ENCODE peak calls at places on chromosomes 16 and 17, in five cellular contexts. One of them, this sample, is unnamed.

GRCh38 chr17:3964203-3965122 is at the start of gene ATP2A3:
- DNase-seq in Kasumi-1: peak; percentile 41
- DNase-seq in EL: peak; percentile 21
- DNase-seq in ovary: no peak
- DNase-seq in NCI-H2081: no peak
- DNase-seq in this sample: peak; percentile 53

GRCh38 chr16:57391308-57391699 is 13.3 kb upstream of the CCL17 start:
- DNase-seq in Kasumi-1: no peak
- DNase-seq in EL: no peak
- DNase-seq in ovary: no peak
- DNase-seq in NCI-H2081: no peak
- DNase-seq in this sample: no peak

GRCh38 chr16:88927010-88927409 is 50.0 kb downstream of the CBFA2T3 start:
- DNase-seq in Kasumi-1: no peak
- DNase-seq in EL: no peak
- DNase-seq in ovary: no peak
- DNase-seq in NCI-H2081: no peak
- DNase-seq in this sample: no peak

GRCh38 chr17:55067697-55068439 is 99.3 kb downstream of the STXBP4 start:
- DNase-seq in Kasumi-1: no peak
- DNase-seq in EL: peak; percentile 28
- DNase-seq in ovary: no peak
- DNase-seq in NCI-H2081: no peak
- DNase-seq in this sample: no peak

GRCh38 chr17:36901506-36901905 is 35.8 kb upstream of the LHX1 start:
- DNase-seq in Kasumi-1: no peak
- DNase-seq in EL: peak; percentile 23
- DNase-seq in ovary: no peak
- DNase-seq in NCI-H2081: no peak
- DNase-seq in this sample: peak; percentile 97

GRCh38 chr17:65855245-65855644 is 293.8 kb upstream of the AXIN2 start:
- DNase-seq in Kasumi-1: no peak
- DNase-seq in EL: peak; percentile 55
- DNase-seq in ovary: no peak
- DNase-seq in NCI-H2081: no peak
- DNase-seq in this sample: peak; percentile 68

GRCh38 chr17:72502111-72502939 is 381.5 kb downstream of the SOX9 start:
- DNase-seq in Kasumi-1: no peak
- DNase-seq in EL: peak; percentile 24
- DNase-seq in ovary: no peak
- DNase-seq in NCI-H2081: no peak
- DNase-seq in this sample: no peak

GRCh38 chr16:71767060-71767900 is 41.4 kb downstream of the AP1G1 start:
- DNase-seq in Kasumi-1: no peak
- DNase-seq in EL: no peak
- DNase-seq in ovary: no peak
- DNase-seq in NCI-H2081: no peak
- DNase-seq in this sample: no peak

GRCh38 chr17:37179893-37180292 is 195.9 kb upstream of the C17orf78 start:
- DNase-seq in Kasumi-1: no peak
- DNase-seq in EL: peak; percentile 79
- DNase-seq in ovary: no peak
- DNase-seq in NCI-H2081: no peak
- DNase-seq in this sample: peak; percentile 30

GRCh38 chr17:28348979-28349378 is 8.3 kb downstream of the POLDIP2 start:
- DNase-seq in Kasumi-1: no peak
- DNase-seq in EL: no peak
- DNase-seq in ovary: no peak
- DNase-seq in NCI-H2081: no peak
- DNase-seq in this sample: no peak

GRCh38 chr17:49132699-49133364 is at the start of gene B4GALNT2:
- DNase-seq in Kasumi-1: no peak
- DNase-seq in EL: peak; percentile 41
- DNase-seq in ovary: no peak
- DNase-seq in NCI-H2081: no peak
- DNase-seq in this sample: peak; percentile 21

GRCh38 chr16:9122342-9122741 is 30.9 kb downstream of the HAPSTR1 start:
- DNase-seq in Kasumi-1: no peak
- DNase-seq in EL: no peak
- DNase-seq in ovary: no peak
- DNase-seq in NCI-H2081: no peak
- DNase-seq in this sample: no peak

GRCh38 chr17:4220655-4221054 is 43.1 kb downstream of the ANKFY1 start:
- DNase-seq in Kasumi-1: no peak
- DNase-seq in EL: no peak
- DNase-seq in ovary: peak; percentile 46
- DNase-seq in NCI-H2081: no peak
- DNase-seq in this sample: no peak

GRCh38 chr16:4178468-4179010 is 62.3 kb upstream of the ADCY9 start:
- DNase-seq in Kasumi-1: no peak
- DNase-seq in EL: no peak
- DNase-seq in ovary: no peak
- DNase-seq in NCI-H2081: no peak
- DNase-seq in this sample: no peak

GRCh38 chr17:70336411-70336810 is 167.1 kb downstream of the KCNJ2 start:
- DNase-seq in Kasumi-1: no peak
- DNase-seq in EL: no peak
- DNase-seq in ovary: no peak
- DNase-seq in NCI-H2081: no peak
- DNase-seq in this sample: no peak

GRCh38 chr17:60135160-60135950 is 14.4 kb upstream of the CA4 start:
- DNase-seq in Kasumi-1: peak; percentile 97
- DNase-seq in EL: peak; percentile 93
- DNase-seq in ovary: peak; percentile 68
- DNase-seq in NCI-H2081: peak; percentile 95
- DNase-seq in this sample: peak; percentile 79

GRCh38 chr17:15468142-15468541 is 721 bp upstream of the CDRT4 start:
- DNase-seq in Kasumi-1: no peak
- DNase-seq in EL: no peak
- DNase-seq in ovary: no peak
- DNase-seq in NCI-H2081: no peak
- DNase-seq in this sample: no peak

GRCh38 chr16:20899503-20900298 is 457 bp downstream of the DCUN1D3 start:
- DNase-seq in Kasumi-1: no peak
- DNase-seq in EL: peak; percentile 25
- DNase-seq in ovary: no peak
- DNase-seq in NCI-H2081: no peak
- DNase-seq in this sample: peak; percentile 66

GRCh38 chr16:75138636-75139035 is 9.7 kb upstream of the ZFP1 start:
- DNase-seq in Kasumi-1: peak; percentile 54
- DNase-seq in EL: peak; percentile 32
- DNase-seq in ovary: no peak
- DNase-seq in NCI-H2081: no peak
- DNase-seq in this sample: no peak

This sample was measured in ACHN.